ENCODE peak calls at places on chromosomes 11 and 22, in nine cellular contexts. X is heart left ventricle, K is right cardiac atrium, I is spleen, R is cardiac muscle cell, D is adrenal gland, V is sigmoid colon, W is fibroblast of lung, G is left lung. Z is an unnamed sample. For H3K4me1, the result is how much of the 10 kb centered on the place peaks cover.

GRCh38 chr22:27795053-27795452 is 6.5 kb downstream of the MN1 start:
- DNase-seq in X (no peak), K (no peak), I (no peak), R (peak), D (no peak), V (no peak), W (no peak), G (no peak), Z (no peak)

GRCh38 chr11:134356656-134357544 is 25.1 kb downstream of the GLB1L2 start:
- DNase-seq in X (no peak), K (no peak), I (no peak), R (no peak), D (no peak), V (peak), W (no peak), G (no peak), Z (no peak)

GRCh38 chr11:60791534-60791933 is 6.4 kb downstream of the MS4A10 start:
- DNase-seq in X (no peak), K (no peak), I (peak), R (no peak), D (no peak), V (no peak), W (no peak), G (no peak), Z (no peak)

GRCh38 chr22:49968831-49969661 is 8.5 kb downstream of the PIM3 start:
- DNase-seq in X (peak), K (peak), I (peak), R (no peak), D (peak), V (peak), W (no peak), G (peak), Z (no peak)

GRCh38 chr11:44977493-44977984 is 26.9 kb upstream of the TP53I11 start:
- DNase-seq in X (no peak), K (no peak), I (no peak), R (no peak), D (no peak), V (no peak), W (no peak), G (peak), Z (peak)

GRCh38 chr11:61004841-61005240 is 33.4 kb downstream of the CD6 start:
- DNase-seq in X (no peak), K (no peak), I (no peak), R (no peak), D (no peak), V (no peak), W (no peak), G (no peak), Z (no peak)

GRCh38 chr11:44033411-44033850 is 14.3 kb upstream of the ACCSL start:
- DNase-seq in X (no peak), K (no peak), I (no peak), R (no peak), D (no peak), V (no peak), W (no peak), G (no peak), Z (no peak)

GRCh38 chr11:120830092-120830491 is 193.8 kb upstream of the TBCEL start:
- DNase-seq in X (no peak), K (no peak), I (peak), R (no peak), D (no peak), V (no peak), W (no peak), G (no peak), Z (no peak)

GRCh38 chr22:17115927-17116326 is 5.2 kb downstream of the TMEM121B start:
- DNase-seq in X (no peak), K (no peak), I (no peak), R (no peak), D (no peak), V (no peak), W (no peak), G (no peak), Z (no peak)

GRCh38 chr11:7451952-7452507 is 33.3 kb upstream of the OLFML1 start:
- DNase-seq in X (no peak), K (no peak), I (no peak), R (no peak), D (no peak), V (no peak), W (no peak), G (no peak), Z (no peak)

GRCh38 chr11:77126861-77127673 is 979 bp upstream of the MYO7A start:
- DNase-seq in X (peak), K (peak), I (peak), R (peak), D (peak), V (no peak), W (peak), G (peak), Z (no peak)

GRCh38 chr11:65102142-65103095 is 6.4 kb downstream of the VPS51 start:
- DNase-seq in X (peak), K (no peak), I (no peak), R (no peak), D (no peak), V (no peak), W (no peak), G (no peak), Z (no peak)

GRCh38 chr11:82634091-82634490 is 99.6 kb downstream of the FAM181B start:
- DNase-seq in X (no peak), K (no peak), I (no peak), R (no peak), D (no peak), V (no peak), W (no peak), G (no peak), Z (no peak)

GRCh38 chr11:762421-763072 is 14.7 kb downstream of the GATD1 start:
- DNase-seq in X (no peak), K (peak), I (peak), R (no peak), D (peak), V (no peak), W (peak), G (peak), Z (peak)

GRCh38 chr11:67371549-67372231 is 1.7 kb downstream of the CLCF1 start:
- DNase-seq in X (no peak), K (peak), I (peak), R (peak), D (peak), V (peak), W (peak), G (no peak), Z (no peak)

GRCh38 chr11:67369801-67370284 is 3.6 kb downstream of the CLCF1 start:
- DNase-seq in X (no peak), K (no peak), I (no peak), R (no peak), D (no peak), V (peak), W (no peak), G (no peak), Z (no peak)

GRCh38 chr11:67372232-67372992 is 986 bp downstream of the CLCF1 start:
- DNase-seq in X (no peak), K (peak), I (peak), R (peak), D (no peak), V (peak), W (no peak), G (peak), Z (no peak)

GRCh38 chr11:67370351-67371076 is 2.9 kb downstream of the CLCF1 start:
- DNase-seq in X (no peak), K (no peak), I (no peak), R (no peak), D (no peak), V (peak), W (peak), G (no peak), Z (no peak)

DNA sequence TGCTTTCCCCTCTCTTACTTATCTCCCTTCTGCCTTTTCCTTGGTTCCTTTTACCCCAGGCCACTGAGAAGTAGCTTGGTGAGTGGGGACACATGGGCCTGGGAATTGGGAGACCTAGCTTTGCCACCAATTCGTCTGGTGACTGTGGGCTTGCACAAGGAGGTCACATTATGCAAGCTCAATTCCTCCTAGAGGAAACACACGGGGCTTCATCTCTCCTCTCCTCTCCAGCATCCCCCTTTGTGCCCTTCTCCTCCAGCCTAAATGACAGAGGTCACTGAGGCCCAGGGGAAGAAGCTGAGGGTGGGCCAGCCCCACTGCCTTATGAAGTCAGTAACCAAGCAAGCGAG is 2.2 kb downstream of the CLCF1 start:
- DNase-seq in X (no peak), K (no peak), I (no peak), R (no peak), D (no peak), V (no peak), W (no peak), G (no peak), Z (no peak)
- H3K4me1 ChIP-seq in X (half or more), K (under half), I (half or more), R (under half), D (under half), V (half or more), W (half or more), G (under half), Z (half or more)

GRCh38 chr11:69309800-69310280 is 15.9 kb downstream of the MYEOV start:
- DNase-seq in X (no peak), K (no peak), I (no peak), R (no peak), D (no peak), V (peak), W (peak), G (no peak), Z (no peak)
- H3K4me1 ChIP-seq in X (under half), K (under half), I (under half), R (under half), D (under half), V (under half), W (under half), G (under half), Z (under half)

GRCh38 chr11:46694607-46695006 is 5.8 kb downstream of the ARHGAP1 start:
- DNase-seq in X (no peak), K (peak), I (no peak), R (no peak), D (no peak), V (no peak), W (no peak), G (no peak), Z (no peak)
- H3K4me1 ChIP-seq in X (half or more), K (under half), I (under half), R (under half), D (under half), V (half or more), W (under half), G (under half), Z (under half)

DNA sequence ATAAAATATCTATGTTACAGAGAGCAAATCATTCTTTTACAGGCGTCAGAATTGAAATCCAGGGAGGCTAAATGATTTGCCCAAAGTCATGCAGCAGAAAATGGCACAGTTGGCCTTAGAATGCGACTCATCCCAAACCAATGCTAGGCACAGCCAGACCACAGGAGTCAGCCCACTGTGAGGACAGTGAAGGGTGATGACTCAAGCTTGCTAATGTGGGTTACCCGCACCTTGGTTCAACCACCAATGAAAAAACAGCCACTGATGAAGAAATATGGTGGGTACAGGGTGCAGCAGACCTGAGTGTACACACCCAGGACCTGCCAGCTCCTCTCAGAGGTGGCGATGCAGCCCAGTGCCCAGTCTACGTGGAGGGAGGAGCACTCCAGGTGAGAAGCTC is 89.7 kb downstream of the ZC3H12C start:
- DNase-seq in X (no peak), K (no peak), I (no peak), R (no peak), D (no peak), V (no peak), W (peak), G (no peak), Z (peak)
- H3K4me1 ChIP-seq in X (under half), K (under half), I (under half), R (under half), D (under half), V (under half), W (under half), G (under half), Z (under half)

GRCh38 chr22:39925273-39925672 is 24.4 kb downstream of the GRAP2 start:
- DNase-seq in X (no peak), K (no peak), I (no peak), R (no peak), D (no peak), V (no peak), W (no peak), G (no peak), Z (no peak)
- H3K4me1 ChIP-seq in X (under half), K (under half), I (under half), R (under half), D (under half), V (under half), W (under half), G (under half), Z (under half)

GRCh38 chr11:69253028-69253427 is 40.9 kb upstream of the MYEOV start:
- DNase-seq in X (no peak), K (no peak), I (no peak), R (no peak), D (no peak), V (peak), W (peak), G (no peak), Z (peak)

GRCh38 chr11:69249641-69250502 is 44.1 kb upstream of the MYEOV start:
- DNase-seq in X (no peak), K (no peak), I (no peak), R (no peak), D (no peak), V (peak), W (peak), G (no peak), Z (peak)

GRCh38 chr11:69251639-69252493 is 42.1 kb upstream of the MYEOV start:
- DNase-seq in X (no peak), K (peak), I (peak), R (no peak), D (no peak), V (peak), W (no peak), G (no peak), Z (no peak)

GRCh38 chr11:69250503-69251393 is 43.2 kb upstream of the MYEOV start:
- DNase-seq in X (no peak), K (no peak), I (no peak), R (no peak), D (no peak), V (peak), W (no peak), G (no peak), Z (no peak)

GRCh38 chr11:69252494-69252845 is 41.5 kb upstream of the MYEOV start:
- DNase-seq in X (no peak), K (no peak), I (no peak), R (no peak), D (no peak), V (no peak), W (no peak), G (no peak), Z (no peak)
- H3K4me1 ChIP-seq in X (under half), K (under half), I (under half), R (under half), D (under half), V (under half), W (under half), G (under half), Z (under half)

DNA sequence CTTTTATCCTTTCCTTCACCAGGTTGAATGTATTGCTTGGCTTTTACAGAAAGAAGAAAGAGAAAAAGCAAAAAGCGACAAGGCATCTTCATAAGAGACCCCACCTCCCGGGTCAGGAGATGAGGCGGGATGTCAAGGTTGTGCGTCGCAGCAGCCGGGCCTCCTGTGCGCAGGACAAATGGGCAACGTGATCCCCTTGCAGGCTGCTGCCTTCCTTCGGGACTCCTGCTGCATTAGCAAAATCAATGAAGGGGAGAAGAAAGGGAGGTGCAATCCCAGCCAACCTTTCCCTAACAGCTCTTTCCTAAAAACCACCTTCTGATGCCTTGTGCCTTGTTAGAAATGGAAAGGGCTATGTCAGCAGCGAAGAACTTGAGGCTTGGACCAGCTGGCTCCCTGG is 43.3 kb downstream of the GALNT18 start:
- DNase-seq in X (no peak), K (no peak), I (no peak), R (no peak), D (no peak), V (no peak), W (no peak), G (no peak), Z (no peak)
- H3K4me1 ChIP-seq in X (half or more), K (under half), I (under half), R (under half), D (under half), V (half or more), W (under half), G (under half), Z (under half)

GRCh38 chr22:37195921-37196320 is 7.9 kb upstream of the C1QTNF6 start:
- DNase-seq in X (no peak), K (peak), I (peak), R (no peak), D (peak), V (no peak), W (no peak), G (peak), Z (no peak)
- H3K4me1 ChIP-seq in X (under half), K (under half), I (under half), R (under half), D (under half), V (under half), W (under half), G (under half), Z (under half)

GRCh38 chr11:10806206-10806605 is 2.5 kb downstream of the EIF4G2 start:
- DNase-seq in X (no peak), K (no peak), I (no peak), R (no peak), D (no peak), V (no peak), W (no peak), G (no peak), Z (no peak)
- H3K4me1 ChIP-seq in X (half or more), K (under half), I (under half), R (under half), D (under half), V (half or more), W (under half), G (under half), Z (under half)

DNA sequence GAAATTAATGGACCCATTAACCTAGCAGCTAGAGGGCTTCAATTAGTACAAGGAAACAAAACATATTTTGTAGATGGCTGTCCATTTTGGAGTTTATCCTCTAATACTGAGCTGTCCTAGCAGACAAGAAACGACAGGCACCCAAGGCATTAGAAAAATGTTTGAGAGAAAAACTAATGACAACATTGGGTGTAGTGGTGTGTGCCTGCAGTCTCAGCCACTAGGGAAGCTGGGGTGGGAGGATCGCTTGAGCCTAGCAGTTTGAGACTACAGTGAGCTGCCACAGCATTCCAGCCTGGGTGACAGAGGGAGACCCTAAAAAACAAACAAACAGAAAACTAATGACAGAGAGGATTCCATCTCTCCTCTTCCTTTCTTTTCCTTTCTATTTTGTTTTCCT is 1.5 kb downstream of the A4GALT start:
- DNase-seq in X (peak), K (no peak), I (no peak), R (no peak), D (no peak), V (no peak), W (no peak), G (no peak), Z (no peak)
- H3K4me1 ChIP-seq in X (half or more), K (under half), I (under half), R (under half), D (under half), V (half or more), W (under half), G (under half), Z (under half)

Z was measured in astrocyte.